ENCODE peak calls at places on chromosome 10, in six cellular contexts. W is right lobe of liver, S is heart right ventricle, P is keratinocyte, M is body of pancreas, I is heart left ventricle. X is an unnamed sample.

GRCh38 chr10:99870051-99870730 is 87.8 kb downstream of the ABCC2 start:
- DNase-seq in W (no peak), S (no peak), P (no peak), M (no peak), I (no peak), X (no peak)

GRCh38 chr10:112805701-112806100 is 144.3 kb upstream of the TCF7L2 start:
- DNase-seq in W (no peak), S (no peak), P (no peak), M (no peak), I (no peak), X (peak; percentile 38)

GRCh38 chr10:65570143-65571010 is 1355.5 kb upstream of the LRRTM3 start:
- DNase-seq in W (peak; percentile 31), S (peak; percentile 41), P (no peak), M (peak; percentile 53), I (peak; percentile 48), X (peak; percentile 76)

GRCh38 chr10:91043173-91043910 is 122.5 kb upstream of the ANKRD1 start:
- DNase-seq in W (peak; percentile 23), S (peak; percentile 22), P (no peak), M (no peak), I (no peak), X (peak; percentile 15)

GRCh38 chr10:11880169-11881027 is 57.2 kb downstream of the PROSER2 start:
- DNase-seq in W (no peak), S (no peak), P (no peak), M (no peak), I (no peak), X (no peak)

GRCh38 chr10:132666733-132667612 is 119.0 kb downstream of the NKX6-2 start:
- DNase-seq in W (no peak), S (no peak), P (no peak), M (no peak), I (no peak), X (no peak)

GRCh38 chr10:3148994-3149393 is 23.6 kb downstream of the PITRM1 start:
- DNase-seq in W (no peak), S (no peak), P (no peak), M (no peak), I (no peak), X (no peak)

GRCh38 chr10:105797234-105797890 is 1156.3 kb downstream of the SORCS3 start:
- DNase-seq in W (peak; percentile 18), S (no peak), P (no peak), M (peak; percentile 25), I (no peak), X (no peak)

GRCh38 chr10:100996678-100997363 is 2.8 kb upstream of the LZTS2 start:
- DNase-seq in W (peak; percentile 61), S (no peak), P (no peak), M (peak; percentile 50), I (peak; percentile 37), X (peak; percentile 46)

GRCh38 chr10:120542591-120542990 is 85.6 kb downstream of the PLPP4 start:
- DNase-seq in W (no peak), S (no peak), P (no peak), M (no peak), I (no peak), X (no peak)

GRCh38 chr10:114412907-114413386 is 8.6 kb upstream of the AFAP1L2 start:
- DNase-seq in W (no peak), S (no peak), P (no peak), M (peak; percentile 42), I (peak; percentile 49), X (no peak)

GRCh38 chr10:122462533-122463465 is 1.4 kb downstream of the HTRA1 start:
- DNase-seq in W (peak; percentile 52), S (peak; percentile 56), P (no peak), M (peak; percentile 37), I (peak; percentile 57), X (peak; percentile 64)

GRCh38 chr10:102420443-102420809 is 210 bp upstream of the FBXL15 start:
- DNase-seq in W (no peak), S (no peak), P (no peak), M (peak; percentile 90), I (no peak), X (peak; percentile 95)

GRCh38 chr10:89281606-89282395 is 20.0 kb upstream of the IFIT2 start:
- DNase-seq in W (no peak), S (no peak), P (no peak), M (no peak), I (no peak), X (no peak)

GRCh38 chr10:8418631-8419030 is 364.1 kb downstream of the GATA3 start:
- DNase-seq in W (no peak), S (no peak), P (no peak), M (no peak), I (no peak), X (no peak)

GRCh38 chr10:42836096-42836495 is 53.5 kb downstream of the BMS1 start:
- DNase-seq in W (no peak), S (no peak), P (no peak), M (no peak), I (no peak), X (no peak)

GRCh38 chr10:48589266-48589665 is 15.6 kb downstream of the ARHGAP22 start:
- DNase-seq in W (no peak), S (peak; percentile 38), P (no peak), M (no peak), I (peak; percentile 42), X (no peak)

GRCh38 chr10:36578306-36578705 is 547.1 kb upstream of the ANKRD30A start:
- DNase-seq in W (no peak), S (no peak), P (peak; percentile 11), M (no peak), I (no peak), X (no peak)

GRCh38 chr10:110305767-110306451 is 1.2 kb upstream of the SMNDC1 start:
- DNase-seq in W (no peak), S (peak; percentile 50), P (peak; percentile 65), M (peak; percentile 63), I (no peak), X (peak; percentile 60)

GRCh38 chr10:25701651-25702050 is 232.4 kb upstream of the MYO3A start:
- DNase-seq in W (no peak), S (no peak), P (no peak), M (no peak), I (no peak), X (no peak)

GRCh38 chr10:114544045-114544659 is 113.9 kb downstream of the ABLIM1 start:
- DNase-seq in W (peak; percentile 30), S (no peak), P (no peak), M (no peak), I (no peak), X (no peak)

GRCh38 chr10:15347205-15347604 is 23.9 kb downstream of the FAM171A1 start:
- DNase-seq in W (no peak), S (no peak), P (no peak), M (no peak), I (no peak), X (no peak)

GRCh38 chr10:77490512-77490911 is 147.1 kb downstream of the KCNMA1 start:
- DNase-seq in W (no peak), S (no peak), P (no peak), M (no peak), I (no peak), X (no peak)

DNA sequence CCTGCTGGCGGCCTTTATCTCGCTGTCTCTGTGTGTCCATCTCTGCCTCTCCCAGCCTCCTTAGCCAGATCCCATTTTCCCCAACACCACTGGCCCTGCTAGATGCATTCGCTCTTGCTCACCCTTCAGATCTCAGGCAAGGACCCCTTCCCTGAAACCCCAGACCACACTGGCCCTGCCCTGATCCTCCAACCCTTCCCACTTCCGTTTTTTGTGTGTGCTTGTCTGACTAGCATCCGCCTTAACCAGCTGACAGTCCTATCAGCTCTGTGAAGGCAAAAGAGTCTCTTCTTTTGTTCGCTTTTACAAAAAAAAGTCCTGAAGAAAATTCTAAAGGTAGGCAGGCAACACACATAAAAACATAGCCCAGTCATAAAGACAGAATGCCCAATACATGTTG is 28.7 kb downstream of the CHST15 start:
- DNase-seq in W (no peak), S (no peak), P (no peak), M (no peak), I (no peak), X (no peak)
- H3K4me1 ChIP-seq in W (peaks cover 6% of the 10 kb centered on the region), S (peaks cover 7% of the 10 kb centered on the region), P (peaks cover 13% of the 10 kb centered on the region), M (peaks cover 49% of the 10 kb centered on the region), I (no peaks in the 10 kb centered on the region), X (peaks cover 26% of the 10 kb centered on the region)

DNA sequence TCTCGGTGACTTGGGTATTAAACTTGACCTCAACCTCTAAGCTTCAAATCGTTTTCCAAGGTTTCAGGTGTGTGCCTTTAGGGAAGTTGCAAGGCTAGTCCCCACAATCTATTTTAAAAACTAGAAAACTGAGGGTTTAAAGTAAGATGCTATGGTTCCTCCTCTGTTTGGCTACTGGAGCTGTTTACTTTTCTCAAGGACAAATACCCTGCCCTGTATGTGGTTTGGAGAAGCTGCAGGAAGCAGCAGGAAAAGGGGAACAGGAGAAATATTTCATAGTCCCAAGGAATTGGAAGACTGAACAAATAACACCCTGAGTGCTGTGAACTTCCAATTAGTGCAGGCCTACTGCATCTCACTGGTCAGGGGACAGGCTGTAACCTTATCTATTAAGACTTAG is 135.9 kb downstream of the NRP1 start:
- DNase-seq in W (no peak), S (no peak), P (no peak), M (no peak), I (no peak), X (no peak)
- H3K4me1 ChIP-seq in W (peaks cover 54% of the 10 kb centered on the region), S (peaks cover 22% of the 10 kb centered on the region), P (peaks cover 9% of the 10 kb centered on the region), M (peaks cover 62% of the 10 kb centered on the region), I (peaks cover 40% of the 10 kb centered on the region), X (no peaks in the 10 kb centered on the region)

GRCh38 chr10:119208553-119208940 is 1.2 kb downstream of the GRK5 start:
- DNase-seq in W (no peak), S (no peak), P (no peak), M (no peak), I (no peak), X (no peak)
- H3K4me1 ChIP-seq in W (peaks cover 6% of the 10 kb centered on the region), S (peaks cover 20% of the 10 kb centered on the region), P (peaks cover 36% of the 10 kb centered on the region), M (peaks cover 19% of the 10 kb centered on the region), I (peaks cover 45% of the 10 kb centered on the region), X (no peaks in the 10 kb centered on the region)

DNA sequence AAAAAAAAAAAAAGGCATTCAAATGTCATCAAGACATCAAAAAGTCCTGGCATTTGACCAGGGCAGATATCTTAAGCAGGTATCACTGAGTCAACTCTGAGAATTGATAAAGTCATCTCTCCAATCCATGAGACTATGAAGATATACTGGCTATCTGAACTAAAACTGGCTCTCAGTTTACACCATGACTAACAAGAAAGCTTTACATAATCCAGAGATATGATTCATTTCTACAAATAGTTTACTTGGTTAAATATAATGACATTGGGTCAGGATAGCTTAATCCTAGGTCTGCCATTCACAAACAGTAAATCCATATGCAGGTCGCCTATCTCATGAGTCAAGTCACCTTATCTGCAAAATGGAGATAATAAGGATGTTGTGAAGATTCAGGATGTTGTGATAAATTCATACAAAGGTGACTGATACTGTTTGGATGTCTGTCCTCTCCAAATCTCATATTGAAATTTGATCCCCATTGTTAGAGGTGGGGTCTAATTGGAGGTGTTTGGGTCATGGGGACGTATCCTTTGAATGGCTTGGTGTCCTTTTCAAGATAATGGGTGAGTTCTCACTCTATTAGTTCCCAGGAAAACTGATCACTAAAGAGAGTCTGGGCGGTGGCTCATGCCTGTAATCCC is 117.4 kb downstream of the JMJD1C start:
- DNase-seq in W (no peak), S (no peak), P (no peak), M (no peak), I (no peak), X (no peak)
- H3K4me1 ChIP-seq in W (no peaks in the 10 kb centered on the region), S (no peaks in the 10 kb centered on the region), P (no peaks in the 10 kb centered on the region), M (no peaks in the 10 kb centered on the region), I (peaks cover 4% of the 10 kb centered on the region), X (no peaks in the 10 kb centered on the region)